ENCODE peak calls at places on chromosomes 5 and 9, in eight cellular contexts. E is HCT116, V is Panc1, T is K562, U is SK-N-SH, N is HL-60, Y is HepG2, H is GM12878. Q is an unnamed sample.
A peak's percentile ranks its signal among the peaks of the same experiment; 100 is the strongest.

GRCh38 chr5:95130951-95131350 is 153.9 kb downstream of the MCTP1 start:
- DNase-seq in E (no peak), V (no peak), T (no peak), U (no peak), N (no peak), Y (no peak), H (no peak), Q (peak; percentile 21)

GRCh38 chr9:69745716-69746538 is 13.9 kb downstream of the PTAR1 start:
- DNase-seq in E (no peak), V (no peak), T (peak; percentile 9), U (no peak), N (no peak), Y (peak; percentile 14), H (no peak), Q (peak; percentile 24)

GRCh38 chr9:2859776-2860379 is 16.0 kb upstream of the PUM3 start:
- DNase-seq in E (peak; percentile 56), V (peak; percentile 18), T (peak; percentile 63), U (peak; percentile 61), N (no peak), Y (peak; percentile 54), H (no peak), Q (peak; percentile 89)

GRCh38 chr9:306907-307306 is 92.2 kb downstream of the DOCK8 start:
- DNase-seq in E (no peak), V (no peak), T (peak; percentile 54), U (no peak), N (no peak), Y (peak; percentile 13), H (no peak), Q (peak; percentile 73)

GRCh38 chr5:105868038-105868775 is 1802.5 kb downstream of the EFNA5 start:
- DNase-seq in E (no peak), V (no peak), T (no peak), U (no peak), N (no peak), Y (no peak), H (no peak), Q (peak; percentile 18)

GRCh38 chr9:99948896-99949295 is 42.4 kb downstream of the STX17 start:
- DNase-seq in E (no peak), V (no peak), T (no peak), U (no peak), N (no peak), Y (no peak), H (no peak), Q (no peak)

GRCh38 chr9:75163764-75164163 is 75.5 kb downstream of the OSTF1 start:
- DNase-seq in E (no peak), V (no peak), T (no peak), U (no peak), N (no peak), Y (no peak), H (no peak), Q (no peak)

GRCh38 chr5:76790632-76791290 is 28.1 kb upstream of the F2RL1 start:
- DNase-seq in E (peak; percentile 95), V (peak; percentile 98), T (peak; percentile 29), U (peak; percentile 52), N (no peak), Y (peak; percentile 76), H (no peak), Q (no peak)

GRCh38 chr5:155089649-155090048 is 76.1 kb downstream of the KIF4B start:
- DNase-seq in E (no peak), V (no peak), T (no peak), U (no peak), N (no peak), Y (no peak), H (no peak), Q (no peak)

GRCh38 chr5:74629326-74629725 is 11.2 kb downstream of the ENC1 start:
- DNase-seq in E (no peak), V (no peak), T (no peak), U (no peak), N (no peak), Y (no peak), H (no peak), Q (no peak)

GRCh38 chr9:71746023-71746752 is 22.1 kb downstream of the CEMIP2 start:
- DNase-seq in E (no peak), V (no peak), T (no peak), U (no peak), N (no peak), Y (no peak), H (no peak), Q (peak; percentile 47)

GRCh38 chr5:92838253-92838652 is 742.8 kb downstream of the NR2F1-AS1 start:
- DNase-seq in E (peak; percentile 13), V (no peak), T (no peak), U (no peak), N (no peak), Y (peak; percentile 37), H (no peak), Q (peak; percentile 66)

GRCh38 chr5:53434566-53434965 is 45.9 kb upstream of the FST start:
- DNase-seq in E (no peak), V (no peak), T (no peak), U (no peak), N (no peak), Y (no peak), H (no peak), Q (no peak)

GRCh38 chr5:663436-664342 is 29.5 kb downstream of the TPPP start:
- DNase-seq in E (no peak), V (no peak), T (no peak), U (no peak), N (no peak), Y (no peak), H (no peak), Q (no peak)

GRCh38 chr5:126884269-126884819 is 107.4 kb downstream of the LMNB1 start:
- DNase-seq in E (peak; percentile 10), V (peak; percentile 2), T (peak; percentile 95), U (no peak), N (no peak), Y (no peak), H (no peak), Q (no peak)

GRCh38 chr5:127320032-127320945 is 29.7 kb downstream of the MEGF10 start:
- DNase-seq in E (no peak), V (no peak), T (no peak), U (no peak), N (no peak), Y (no peak), H (peak; percentile 58), Q (peak; percentile 38)

GRCh38 chr5:74233571-74233970 is 407.0 kb downstream of the ENC1 start:
- DNase-seq in E (no peak), V (peak; percentile 60), T (no peak), U (no peak), N (no peak), Y (no peak), H (no peak), Q (no peak)

GRCh38 chr5:39891376-39891775 is 466.6 kb upstream of the DAB2 start:
- DNase-seq in E (no peak), V (no peak), T (no peak), U (no peak), N (no peak), Y (no peak), H (no peak), Q (no peak)

GRCh38 chr5:140575309-140575708 is 10.7 kb downstream of the SLC35A4 start:
- DNase-seq in E (peak; percentile 19), V (no peak), T (peak; percentile 70), U (no peak), N (no peak), Y (peak; percentile 76), H (no peak), Q (peak; percentile 60)

GRCh38 chr5:77957-78804 is 13.8 kb upstream of the PLEKHG4B start:
- DNase-seq in E (peak; percentile 47), V (no peak), T (peak; percentile 46), U (peak; percentile 70), N (peak; percentile 11), Y (peak; percentile 32), H (no peak), Q (peak; percentile 58)

GRCh38 chr5:150801117-150801927 is 22.8 kb downstream of the SMIM3 start:
- DNase-seq in E (peak; percentile 51), V (peak; percentile 87), T (peak; percentile 72), U (peak; percentile 36), N (no peak), Y (peak; percentile 62), H (no peak), Q (peak; percentile 86)

DNA sequence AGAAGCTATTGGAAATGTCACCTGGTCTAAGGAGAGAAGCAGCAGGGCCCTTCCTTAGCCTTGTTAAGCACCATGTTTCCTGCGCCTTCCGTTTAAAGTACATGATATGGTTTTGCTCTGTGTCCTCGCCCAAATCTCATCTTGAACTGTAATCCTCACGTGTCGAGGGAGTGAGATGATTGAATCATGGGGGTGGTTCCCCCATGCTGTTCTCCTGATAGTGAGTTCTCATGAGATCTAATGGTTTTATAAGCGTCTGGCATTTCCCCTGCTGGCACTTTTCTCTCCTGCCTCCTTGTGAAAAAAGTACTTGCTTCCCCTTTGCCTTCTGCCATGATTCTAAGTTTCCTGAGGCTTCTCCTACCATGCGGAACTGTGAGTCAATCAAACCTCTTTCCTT is 49.7 kb downstream of the PRDM6 start:
- DNase-seq in E (no peak), V (no peak), T (no peak), U (no peak), N (no peak), Y (no peak), H (no peak), Q (no peak)
- TF ChIP-seq REST in E (no peak), V (no peak), T (no peak), U (no peak), N (no peak), Y (no peak), H (no peak), Q (no peak)

GRCh38 chr9:114524401-114524800 is 19.1 kb upstream of the WHRN start:
- DNase-seq in E (no peak), V (no peak), T (no peak), U (no peak), N (no peak), Y (no peak), H (no peak), Q (no peak)
- TF ChIP-seq POLR2AphosphoS5 in E (no peak), V (no peak), T (no peak), U (no peak), N (no peak), Y (no peak), H (no peak), Q (no peak)

GRCh38 chr5:66860199-66860975 is 264.2 kb downstream of the MAST4 start:
- DNase-seq in E (no peak), V (no peak), T (no peak), U (no peak), N (no peak), Y (no peak), H (no peak), Q (peak; percentile 39)
- TF ChIP-seq REST in E (no peak), V (no peak), T (no peak), U (no peak), N (no peak), Y (no peak), H (no peak), Q (no peak)

DNA sequence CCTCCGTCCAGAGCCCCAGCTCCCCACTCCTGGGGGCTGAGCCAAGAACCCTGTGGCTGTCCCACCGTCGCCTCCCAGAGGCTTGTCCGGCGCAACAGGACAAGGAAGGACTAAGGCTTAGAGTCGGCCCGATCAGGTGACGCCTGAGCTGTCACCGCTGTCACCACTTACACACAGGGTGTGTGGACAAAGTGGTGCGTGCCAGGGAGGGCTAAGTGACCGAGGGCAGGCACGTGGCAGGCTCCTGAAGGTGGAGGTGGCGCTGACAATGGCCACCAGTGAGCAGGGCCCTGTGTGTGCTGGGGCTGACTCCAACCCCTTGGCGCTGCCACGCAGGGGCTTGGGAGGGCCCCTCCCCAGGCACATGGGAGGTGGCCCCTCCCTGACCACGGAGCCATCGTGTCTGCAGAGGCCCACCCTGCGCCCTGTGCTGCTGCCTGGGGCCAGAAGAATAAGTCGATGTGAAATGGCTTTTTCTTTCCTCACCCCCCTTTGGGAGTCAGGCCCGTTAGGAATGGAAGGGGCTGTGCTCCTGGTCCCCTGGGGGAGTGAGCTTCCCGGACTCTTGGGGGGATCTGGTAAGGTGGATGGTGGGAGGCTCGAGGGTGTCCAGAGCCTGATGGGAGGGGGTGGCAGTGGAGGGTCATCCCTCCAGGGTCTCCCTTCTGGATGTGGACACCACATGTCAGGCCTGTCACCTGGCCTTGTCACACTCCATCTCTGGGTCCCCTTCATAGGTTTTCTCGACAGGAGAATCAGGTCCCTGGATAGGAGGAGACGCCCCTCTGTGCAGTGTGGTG is 2.6 kb upstream of the GPSM1 start:
- DNase-seq in E (no peak), V (no peak), T (peak; percentile 51), U (peak; percentile 71), N (no peak), Y (no peak), H (no peak), Q (no peak)
- TF ChIP-seq POLR2AphosphoS5 in E (no peak), V (no peak), T (no peak), U (no peak), N (no peak), Y (no peak), H (no peak), Q (no peak)